ENCODE peak calls at places on chromosomes 16 and 17, in ten cellular contexts. One of them, this sample, is unnamed.

GRCh38 chr16:29820730-29821662 is 734 bp downstream of the MVP start:
- DNase-seq in mesendoderm: no peak
- DNase-seq in HFFc6: no peak
- DNase-seq in mucosa of gallbladder: peak
- DNase-seq in ascending aorta: no peak
- DNase-seq in NCI-H1436 treated with DMSO at 0.1 percent for 48 hours: no peak
- DNase-seq in AG10803: peak
- DNase-seq in retina: no peak
- DNase-seq in SJCRH30: no peak
- DNase-seq in ecto neural progenitor cell: no peak
- DNase-seq in this sample: peak

GRCh38 chr17:49932131-49932723 is 36.8 kb upstream of the DLX4 start:
- DNase-seq in mesendoderm: no peak
- DNase-seq in HFFc6: no peak
- DNase-seq in mucosa of gallbladder: no peak
- DNase-seq in ascending aorta: no peak
- DNase-seq in NCI-H1436 treated with DMSO at 0.1 percent for 48 hours: no peak
- DNase-seq in AG10803: no peak
- DNase-seq in retina: no peak
- DNase-seq in SJCRH30: no peak
- DNase-seq in ecto neural progenitor cell: no peak
- DNase-seq in this sample: no peak

GRCh38 chr16:58456193-58456592 is 43.8 kb upstream of the NDRG4 start:
- DNase-seq in mesendoderm: no peak
- DNase-seq in HFFc6: no peak
- DNase-seq in mucosa of gallbladder: no peak
- DNase-seq in ascending aorta: no peak
- DNase-seq in NCI-H1436 treated with DMSO at 0.1 percent for 48 hours: no peak
- DNase-seq in AG10803: no peak
- DNase-seq in retina: no peak
- DNase-seq in SJCRH30: no peak
- DNase-seq in ecto neural progenitor cell: no peak
- DNase-seq in this sample: no peak

GRCh38 chr17:67689534-67690177 is 28.1 kb upstream of the NOL11 start:
- DNase-seq in mesendoderm: peak
- DNase-seq in HFFc6: peak
- DNase-seq in mucosa of gallbladder: peak
- DNase-seq in ascending aorta: no peak
- DNase-seq in NCI-H1436 treated with DMSO at 0.1 percent for 48 hours: peak
- DNase-seq in AG10803: peak
- DNase-seq in retina: peak
- DNase-seq in SJCRH30: peak
- DNase-seq in ecto neural progenitor cell: no peak
- DNase-seq in this sample: peak

GRCh38 chr16:79050063-79050462 is 550.5 kb downstream of the MAF start:
- DNase-seq in mesendoderm: no peak
- DNase-seq in HFFc6: no peak
- DNase-seq in mucosa of gallbladder: no peak
- DNase-seq in ascending aorta: no peak
- DNase-seq in NCI-H1436 treated with DMSO at 0.1 percent for 48 hours: no peak
- DNase-seq in AG10803: no peak
- DNase-seq in retina: peak
- DNase-seq in SJCRH30: no peak
- DNase-seq in ecto neural progenitor cell: no peak
- DNase-seq in this sample: no peak

GRCh38 chr17:32461853-32462617 is 17.7 kb downstream of the PSMD11 start:
- DNase-seq in mesendoderm: peak
- DNase-seq in HFFc6: peak
- DNase-seq in mucosa of gallbladder: peak
- DNase-seq in ascending aorta: no peak
- DNase-seq in NCI-H1436 treated with DMSO at 0.1 percent for 48 hours: no peak
- DNase-seq in AG10803: peak
- DNase-seq in retina: peak
- DNase-seq in SJCRH30: peak
- DNase-seq in ecto neural progenitor cell: peak
- DNase-seq in this sample: peak

GRCh38 chr16:50603206-50604064 is 55.2 kb downstream of the NKD1 start:
- DNase-seq in mesendoderm: no peak
- DNase-seq in HFFc6: peak
- DNase-seq in mucosa of gallbladder: peak
- DNase-seq in ascending aorta: peak
- DNase-seq in NCI-H1436 treated with DMSO at 0.1 percent for 48 hours: no peak
- DNase-seq in AG10803: peak
- DNase-seq in retina: no peak
- DNase-seq in SJCRH30: no peak
- DNase-seq in ecto neural progenitor cell: no peak
- DNase-seq in this sample: peak

GRCh38 chr16:56102159-56102798 is 89.0 kb upstream of the GNAO1 start:
- DNase-seq in mesendoderm: peak
- DNase-seq in HFFc6: no peak
- DNase-seq in mucosa of gallbladder: peak
- DNase-seq in ascending aorta: no peak
- DNase-seq in NCI-H1436 treated with DMSO at 0.1 percent for 48 hours: peak
- DNase-seq in AG10803: peak
- DNase-seq in retina: peak
- DNase-seq in SJCRH30: peak
- DNase-seq in ecto neural progenitor cell: no peak
- DNase-seq in this sample: peak

GRCh38 chr16:67651039-67651438 is 6.1 kb downstream of the CARMIL2 start:
- DNase-seq in mesendoderm: no peak
- DNase-seq in HFFc6: no peak
- DNase-seq in mucosa of gallbladder: no peak
- DNase-seq in ascending aorta: no peak
- DNase-seq in NCI-H1436 treated with DMSO at 0.1 percent for 48 hours: no peak
- DNase-seq in AG10803: no peak
- DNase-seq in retina: no peak
- DNase-seq in SJCRH30: no peak
- DNase-seq in ecto neural progenitor cell: peak
- DNase-seq in this sample: no peak

GRCh38 chr16:9332574-9333148 is 241.2 kb downstream of the HAPSTR1 start:
- DNase-seq in mesendoderm: no peak
- DNase-seq in HFFc6: no peak
- DNase-seq in mucosa of gallbladder: no peak
- DNase-seq in ascending aorta: no peak
- DNase-seq in NCI-H1436 treated with DMSO at 0.1 percent for 48 hours: no peak
- DNase-seq in AG10803: no peak
- DNase-seq in retina: no peak
- DNase-seq in SJCRH30: no peak
- DNase-seq in ecto neural progenitor cell: no peak
- DNase-seq in this sample: no peak

GRCh38 chr17:39194089-39194984 is 3.1 kb downstream of the CACNB1 start:
- DNase-seq in mesendoderm: peak
- DNase-seq in HFFc6: peak
- DNase-seq in mucosa of gallbladder: no peak
- DNase-seq in ascending aorta: peak
- DNase-seq in NCI-H1436 treated with DMSO at 0.1 percent for 48 hours: no peak
- DNase-seq in AG10803: peak
- DNase-seq in retina: no peak
- DNase-seq in SJCRH30: no peak
- DNase-seq in ecto neural progenitor cell: peak
- DNase-seq in this sample: peak

GRCh38 chr17:50802609-50803571 is 32.5 kb upstream of the WFIKKN2 start:
- DNase-seq in mesendoderm: no peak
- DNase-seq in HFFc6: no peak
- DNase-seq in mucosa of gallbladder: no peak
- DNase-seq in ascending aorta: no peak
- DNase-seq in NCI-H1436 treated with DMSO at 0.1 percent for 48 hours: no peak
- DNase-seq in AG10803: no peak
- DNase-seq in retina: no peak
- DNase-seq in SJCRH30: no peak
- DNase-seq in ecto neural progenitor cell: no peak
- DNase-seq in this sample: no peak

GRCh38 chr17:48497103-48497502 is 33.7 kb downstream of the HOXB1 start:
- DNase-seq in mesendoderm: peak
- DNase-seq in HFFc6: no peak
- DNase-seq in mucosa of gallbladder: no peak
- DNase-seq in ascending aorta: no peak
- DNase-seq in NCI-H1436 treated with DMSO at 0.1 percent for 48 hours: no peak
- DNase-seq in AG10803: peak
- DNase-seq in retina: no peak
- DNase-seq in SJCRH30: peak
- DNase-seq in ecto neural progenitor cell: no peak
- DNase-seq in this sample: peak

GRCh38 chr17:31724026-31724425 is 135.0 kb downstream of the COPRS start:
- DNase-seq in mesendoderm: no peak
- DNase-seq in HFFc6: peak
- DNase-seq in mucosa of gallbladder: no peak
- DNase-seq in ascending aorta: no peak
- DNase-seq in NCI-H1436 treated with DMSO at 0.1 percent for 48 hours: no peak
- DNase-seq in AG10803: peak
- DNase-seq in retina: no peak
- DNase-seq in SJCRH30: peak
- DNase-seq in ecto neural progenitor cell: no peak
- DNase-seq in this sample: peak

GRCh38 chr16:74465281-74465680 is 44.0 kb upstream of the CLEC18B start:
- DNase-seq in mesendoderm: no peak
- DNase-seq in HFFc6: no peak
- DNase-seq in mucosa of gallbladder: no peak
- DNase-seq in ascending aorta: no peak
- DNase-seq in NCI-H1436 treated with DMSO at 0.1 percent for 48 hours: no peak
- DNase-seq in AG10803: no peak
- DNase-seq in retina: no peak
- DNase-seq in SJCRH30: no peak
- DNase-seq in ecto neural progenitor cell: no peak
- DNase-seq in this sample: no peak

GRCh38 chr16:88379694-88380040 is 3.1 kb upstream of the ZNF469 start:
- DNase-seq in mesendoderm: no peak
- DNase-seq in HFFc6: no peak
- DNase-seq in mucosa of gallbladder: no peak
- DNase-seq in ascending aorta: no peak
- DNase-seq in NCI-H1436 treated with DMSO at 0.1 percent for 48 hours: no peak
- DNase-seq in AG10803: no peak
- DNase-seq in retina: no peak
- DNase-seq in SJCRH30: no peak
- DNase-seq in ecto neural progenitor cell: no peak
- DNase-seq in this sample: no peak

GRCh38 chr16:52547001-52547833 is at the start of gene TOX3:
- DNase-seq in mesendoderm: peak
- DNase-seq in HFFc6: no peak
- DNase-seq in mucosa of gallbladder: peak
- DNase-seq in ascending aorta: no peak
- DNase-seq in NCI-H1436 treated with DMSO at 0.1 percent for 48 hours: no peak
- DNase-seq in AG10803: no peak
- DNase-seq in retina: peak
- DNase-seq in SJCRH30: peak
- DNase-seq in ecto neural progenitor cell: peak
- DNase-seq in this sample: no peak

GRCh38 chr16:57282510-57283213 is 1.8 kb downstream of the PLLP start:
- DNase-seq in mesendoderm: no peak
- DNase-seq in HFFc6: no peak
- DNase-seq in mucosa of gallbladder: no peak
- DNase-seq in ascending aorta: no peak
- DNase-seq in NCI-H1436 treated with DMSO at 0.1 percent for 48 hours: no peak
- DNase-seq in AG10803: no peak
- DNase-seq in retina: no peak
- DNase-seq in SJCRH30: no peak
- DNase-seq in ecto neural progenitor cell: no peak
- DNase-seq in this sample: no peak

GRCh38 chr17:66214893-66215528 is 14.2 kb downstream of the APOH start:
- DNase-seq in mesendoderm: no peak
- DNase-seq in HFFc6: no peak
- DNase-seq in mucosa of gallbladder: no peak
- DNase-seq in ascending aorta: no peak
- DNase-seq in NCI-H1436 treated with DMSO at 0.1 percent for 48 hours: peak
- DNase-seq in AG10803: no peak
- DNase-seq in retina: peak
- DNase-seq in SJCRH30: no peak
- DNase-seq in ecto neural progenitor cell: no peak
- DNase-seq in this sample: no peak

GRCh38 chr17:65078441-65079160 is 22.1 kb upstream of the GNA13 start:
- DNase-seq in mesendoderm: no peak
- DNase-seq in HFFc6: peak
- DNase-seq in mucosa of gallbladder: no peak
- DNase-seq in ascending aorta: no peak
- DNase-seq in NCI-H1436 treated with DMSO at 0.1 percent for 48 hours: no peak
- DNase-seq in AG10803: peak
- DNase-seq in retina: no peak
- DNase-seq in SJCRH30: no peak
- DNase-seq in ecto neural progenitor cell: no peak
- DNase-seq in this sample: peak

GRCh38 chr17:80352991-80353665 is 61.8 kb upstream of the ENDOV start:
- DNase-seq in mesendoderm: no peak
- DNase-seq in HFFc6: no peak
- DNase-seq in mucosa of gallbladder: no peak
- DNase-seq in ascending aorta: no peak
- DNase-seq in NCI-H1436 treated with DMSO at 0.1 percent for 48 hours: no peak
- DNase-seq in AG10803: no peak
- DNase-seq in retina: no peak
- DNase-seq in SJCRH30: no peak
- DNase-seq in ecto neural progenitor cell: no peak
- DNase-seq in this sample: no peak

GRCh38 chr17:13883659-13884058 is 185.6 kb upstream of the COX10 start:
- DNase-seq in mesendoderm: no peak
- DNase-seq in HFFc6: no peak
- DNase-seq in mucosa of gallbladder: no peak
- DNase-seq in ascending aorta: no peak
- DNase-seq in NCI-H1436 treated with DMSO at 0.1 percent for 48 hours: no peak
- DNase-seq in AG10803: no peak
- DNase-seq in retina: no peak
- DNase-seq in SJCRH30: no peak
- DNase-seq in ecto neural progenitor cell: no peak
- DNase-seq in this sample: no peak

GRCh38 chr16:28821874-28822519 is 802 bp upstream of the ATXN2L start:
- DNase-seq in mesendoderm: peak
- DNase-seq in HFFc6: no peak
- DNase-seq in mucosa of gallbladder: no peak
- DNase-seq in ascending aorta: no peak
- DNase-seq in NCI-H1436 treated with DMSO at 0.1 percent for 48 hours: no peak
- DNase-seq in AG10803: no peak
- DNase-seq in retina: no peak
- DNase-seq in SJCRH30: no peak
- DNase-seq in ecto neural progenitor cell: no peak
- DNase-seq in this sample: no peak

GRCh38 chr17:2691965-2692780 is 19.4 kb downstream of the CLUH start:
- DNase-seq in mesendoderm: no peak
- DNase-seq in HFFc6: no peak
- DNase-seq in mucosa of gallbladder: no peak
- DNase-seq in ascending aorta: peak
- DNase-seq in NCI-H1436 treated with DMSO at 0.1 percent for 48 hours: no peak
- DNase-seq in AG10803: no peak
- DNase-seq in retina: no peak
- DNase-seq in SJCRH30: no peak
- DNase-seq in ecto neural progenitor cell: no peak
- DNase-seq in this sample: no peak

GRCh38 chr17:50055055-50055425 is 870 bp upstream of the ITGA3 start:
- DNase-seq in mesendoderm: peak
- DNase-seq in HFFc6: no peak
- DNase-seq in mucosa of gallbladder: peak
- DNase-seq in ascending aorta: no peak
- DNase-seq in NCI-H1436 treated with DMSO at 0.1 percent for 48 hours: peak
- DNase-seq in AG10803: no peak
- DNase-seq in retina: no peak
- DNase-seq in SJCRH30: no peak
- DNase-seq in ecto neural progenitor cell: no peak
- DNase-seq in this sample: peak

GRCh38 chr17:27871407-27871806 is 21.8 kb downstream of the LYRM9 start:
- DNase-seq in mesendoderm: no peak
- DNase-seq in HFFc6: no peak
- DNase-seq in mucosa of gallbladder: no peak
- DNase-seq in ascending aorta: no peak
- DNase-seq in NCI-H1436 treated with DMSO at 0.1 percent for 48 hours: no peak
- DNase-seq in AG10803: no peak
- DNase-seq in retina: no peak
- DNase-seq in SJCRH30: no peak
- DNase-seq in ecto neural progenitor cell: no peak
- DNase-seq in this sample: no peak

GRCh38 chr16:87881327-87882200 is 12.3 kb upstream of the SLC7A5 start:
- DNase-seq in mesendoderm: no peak
- DNase-seq in HFFc6: no peak
- DNase-seq in mucosa of gallbladder: no peak
- DNase-seq in ascending aorta: no peak
- DNase-seq in NCI-H1436 treated with DMSO at 0.1 percent for 48 hours: no peak
- DNase-seq in AG10803: no peak
- DNase-seq in retina: peak
- DNase-seq in SJCRH30: no peak
- DNase-seq in ecto neural progenitor cell: no peak
- DNase-seq in this sample: peak

GRCh38 chr17:13520899-13521572 is 80.7 kb downstream of the HS3ST3A1 start:
- DNase-seq in mesendoderm: no peak
- DNase-seq in HFFc6: peak
- DNase-seq in mucosa of gallbladder: no peak
- DNase-seq in ascending aorta: no peak
- DNase-seq in NCI-H1436 treated with DMSO at 0.1 percent for 48 hours: no peak
- DNase-seq in AG10803: peak
- DNase-seq in retina: no peak
- DNase-seq in SJCRH30: peak
- DNase-seq in ecto neural progenitor cell: no peak
- DNase-seq in this sample: peak